ENCODE peak calls at places on chromosomes 5 and 9, in four cellular contexts. A, T, H and G are unnamed samples.

GRCh38 chr5:82352146-82352791 is 74.1 kb upstream of the RPS23 start:
- DNase-seq in A (no peak), T (no peak), H (peak), G (no peak)

GRCh38 chr5:148687427-148687826 is 33.1 kb upstream of the HTR4 start:
- DNase-seq in A (no peak), T (peak), H (peak), G (no peak)

GRCh38 chr5:93611900-93612898 is 29.2 kb downstream of the NR2F1 start:
- DNase-seq in A (no peak), T (peak), H (no peak), G (no peak)

GRCh38 chr5:137633896-137634295 is 102.0 kb downstream of the KLHL3 start:
- DNase-seq in A (no peak), T (no peak), H (no peak), G (no peak)

GRCh38 chr5:61504143-61504542 is 172.1 kb downstream of the ZSWIM6 start:
- DNase-seq in A (no peak), T (no peak), H (no peak), G (no peak)

GRCh38 chr9:98374385-98375051 is 119.1 kb upstream of the TBC1D2 start:
- DNase-seq in A (no peak), T (peak), H (no peak), G (peak)

GRCh38 chr5:130032807-130033206 is 128.5 kb downstream of the CHSY3 start:
- DNase-seq in A (no peak), T (no peak), H (no peak), G (no peak)

GRCh38 chr5:133383580-133383939 is 228.8 kb downstream of the FSTL4 start:
- DNase-seq in A (no peak), T (no peak), H (no peak), G (peak)

GRCh38 chr9:97864396-97864795 is 11.4 kb downstream of the FOXE1 start:
- DNase-seq in A (no peak), T (no peak), H (no peak), G (no peak)

GRCh38 chr9:14652729-14653377 is 40.4 kb downstream of the ZDHHC21 start:
- DNase-seq in A (no peak), T (peak), H (no peak), G (no peak)

GRCh38 chr9:108047264-108047663 is 557.7 kb upstream of the KLF4 start:
- DNase-seq in A (no peak), T (peak), H (no peak), G (no peak)

GRCh38 chr5:149456597-149457392 is 77.7 kb upstream of the IL17B start:
- DNase-seq in A (no peak), T (no peak), H (no peak), G (no peak)

GRCh38 chr5:138753794-138754698 is 821 bp downstream of the CTNNA1 start:
- DNase-seq in A (peak), T (peak), H (no peak), G (peak)

GRCh38 chr9:130189840-130190239 is 17.6 kb downstream of the NCS1 start:
- DNase-seq in A (no peak), T (peak), H (no peak), G (no peak)

GRCh38 chr9:80649001-80649420 is 1040.3 kb downstream of the TLE1 start:
- DNase-seq in A (no peak), T (peak), H (no peak), G (no peak)

GRCh38 chr5:96968074-96968473 is 32.2 kb downstream of the LNPEP start:
- DNase-seq in A (no peak), T (peak), H (no peak), G (no peak)

GRCh38 chr9:32414856-32415255 is 30.4 kb downstream of the ACO1 start:
- DNase-seq in A (no peak), T (no peak), H (no peak), G (no peak)

GRCh38 chr9:96391021-96391765 is 7.7 kb upstream of the SLC35D2 start:
- DNase-seq in A (no peak), T (peak), H (no peak), G (no peak)

GRCh38 chr9:132507670-132508469 is 74.5 kb upstream of the BARHL1 start:
- DNase-seq in A (peak), T (peak), H (no peak), G (peak)

GRCh38 chr5:96997265-96997859 is 61.5 kb downstream of the LNPEP start:
- DNase-seq in A (no peak), T (peak), H (no peak), G (no peak)

GRCh38 chr9:119556129-119556875 is 187.1 kb upstream of the BRINP1 start:
- DNase-seq in A (peak), T (peak), H (no peak), G (peak)

GRCh38 chr9:88954073-88954472 is 37.2 kb upstream of the S1PR3 start:
- DNase-seq in A (no peak), T (no peak), H (no peak), G (no peak)

GRCh38 chr5:175444060-175444904 is at the start of gene DRD1:
- DNase-seq in A (peak), T (peak), H (no peak), G (peak)
- TF ChIP-seq CTCF in A (peak), T (peak), H (peak), G (peak)

GRCh38 chr9:137444106-137444790 is 3.1 kb upstream of the ENTPD8 start:
- DNase-seq in A (no peak), T (no peak), H (no peak), G (no peak)
- TF ChIP-seq CTCF in A (no peak), T (no peak), H (no peak), G (no peak)

GRCh38 chr9:135016876-135017275 is 70.6 kb upstream of the OLFM1 start:
- DNase-seq in A (no peak), T (no peak), H (no peak), G (no peak)
- TF ChIP-seq CTCF in A (no peak), T (no peak), H (no peak), G (no peak)

GRCh38 chr9:114231218-114232090 is 76.1 kb downstream of the COL27A1 start:
- DNase-seq in A (no peak), T (no peak), H (no peak), G (no peak)

GRCh38 chr9:114228034-114228808 is 72.9 kb downstream of the COL27A1 start:
- DNase-seq in A (no peak), T (no peak), H (no peak), G (no peak)

GRCh38 chr9:114230068-114230467 is 74.7 kb downstream of the COL27A1 start:
- DNase-seq in A (peak), T (no peak), H (no peak), G (no peak)

GRCh38 chr9:114227288-114228033 is 72.1 kb downstream of the COL27A1 start:
- DNase-seq in A (no peak), T (no peak), H (no peak), G (no peak)

GRCh38 chr9:114229236-114229635 is 73.9 kb downstream of the COL27A1 start:
- DNase-seq in A (peak), T (no peak), H (no peak), G (no peak)
- TF ChIP-seq CTCF in A (no peak), T (no peak), H (no peak), G (no peak)